ENCODE peak calls at places on chromosomes 5 and 9, in ten cellular contexts. C is A549, Z is fibroblast of lung, T is mucosa of descending colon, K is PC-3, S is aorta, W is tibial artery, H is iPS DF 6.9, X is pancreas, L is right atrium auricular region. Y is an unnamed sample. For H3K4me1, the result is how much of the 10 kb centered on the place peaks cover.

GRCh38 chr9:79976501-79977444 is 405.0 kb downstream of the TLE4 start:
- DNase-seq in C (no peak), Z (no peak), T (no peak), K (no peak), S (no peak), W (no peak), H (no peak), X (no peak), L (no peak), Y (no peak)

GRCh38 chr5:15757635-15758034 is 257.7 kb downstream of the FBXL7 start:
- DNase-seq in C (no peak), Z (no peak), T (no peak), K (no peak), S (no peak), W (no peak), H (no peak), X (no peak), L (no peak), Y (no peak)

GRCh38 chr5:138498381-138498780 is 33.1 kb downstream of the EGR1 start:
- DNase-seq in C (no peak), Z (no peak), T (no peak), K (no peak), S (no peak), W (no peak), H (no peak), X (no peak), L (no peak), Y (no peak)

GRCh38 chr5:109585012-109585599 is 104.6 kb upstream of the MAN2A1 start:
- DNase-seq in C (no peak), Z (peak), T (no peak), K (no peak), S (no peak), W (no peak), H (no peak), X (no peak), L (no peak), Y (no peak)

GRCh38 chr5:119515192-119515591 is 62.9 kb downstream of the HSD17B4 start:
- DNase-seq in C (no peak), Z (peak), T (no peak), K (peak), S (no peak), W (no peak), H (no peak), X (no peak), L (no peak), Y (no peak)

GRCh38 chr5:149938272-149938671 is 6.3 kb downstream of the PDE6A start:
- DNase-seq in C (peak), Z (peak), T (peak), K (peak), S (peak), W (no peak), H (no peak), X (no peak), L (no peak), Y (peak)

GRCh38 chr9:107557236-107557990 is 67.8 kb upstream of the KLF4 start:
- DNase-seq in C (no peak), Z (peak), T (no peak), K (peak), S (no peak), W (no peak), H (no peak), X (no peak), L (no peak), Y (no peak)

GRCh38 chr9:38421498-38422211 is 2.6 kb downstream of the IGFBPL1 start:
- DNase-seq in C (no peak), Z (no peak), T (no peak), K (no peak), S (no peak), W (peak), H (no peak), X (no peak), L (no peak), Y (no peak)

GRCh38 chr9:117957267-117957666 is 253.1 kb downstream of the TLR4 start:
- DNase-seq in C (no peak), Z (no peak), T (no peak), K (no peak), S (no peak), W (no peak), H (no peak), X (no peak), L (no peak), Y (peak)

GRCh38 chr9:120892748-120893584 is 16.0 kb upstream of the PHF19 start:
- DNase-seq in C (no peak), Z (peak), T (peak), K (peak), S (no peak), W (no peak), H (no peak), X (no peak), L (no peak), Y (no peak)

GRCh38 chr9:37602817-37603216 is 10.4 kb upstream of the TOMM5 start:
- DNase-seq in C (peak), Z (no peak), T (peak), K (peak), S (no peak), W (no peak), H (no peak), X (peak), L (no peak), Y (peak)

GRCh38 chr9:113682297-113682771 is 193.8 kb upstream of the ZNF618 start:
- DNase-seq in C (peak), Z (peak), T (peak), K (peak), S (peak), W (peak), H (peak), X (peak), L (peak), Y (peak)

GRCh38 chr9:93083592-93084470 is 12.2 kb upstream of the CARD19 start:
- DNase-seq in C (no peak), Z (no peak), T (no peak), K (no peak), S (peak), W (peak), H (no peak), X (no peak), L (no peak), Y (no peak)

GRCh38 chr5:125134216-125135081 is 388.0 kb upstream of the ZNF608 start:
- DNase-seq in C (peak), Z (peak), T (no peak), K (peak), S (no peak), W (no peak), H (no peak), X (no peak), L (no peak), Y (no peak)

GRCh38 chr9:70079364-70080103 is 35.9 kb downstream of the MAMDC2 start:
- DNase-seq in C (no peak), Z (no peak), T (peak), K (peak), S (no peak), W (no peak), H (no peak), X (peak), L (no peak), Y (no peak)

GRCh38 chr5:95331358-95331757 is 46.5 kb upstream of the MCTP1 start:
- DNase-seq in C (no peak), Z (no peak), T (no peak), K (peak), S (no peak), W (no peak), H (no peak), X (no peak), L (no peak), Y (no peak)

GRCh38 chr5:121108725-121109124 is 644.6 kb downstream of the PRR16 start:
- DNase-seq in C (no peak), Z (no peak), T (no peak), K (peak), S (no peak), W (no peak), H (no peak), X (no peak), L (no peak), Y (no peak)

GRCh38 chr9:130561056-130561455 is 18.3 kb upstream of the FUBP3 start:
- DNase-seq in C (no peak), Z (no peak), T (no peak), K (no peak), S (no peak), W (no peak), H (no peak), X (no peak), L (no peak), Y (peak)

GRCh38 chr5:73820321-73820720 is 194.3 kb downstream of the ARHGEF28 start:
- DNase-seq in C (no peak), Z (no peak), T (peak), K (peak), S (no peak), W (no peak), H (no peak), X (no peak), L (no peak), Y (no peak)

GRCh38 chr5:111755942-111756353 is 1.0 kb downstream of the NREP start:
- DNase-seq in C (no peak), Z (peak), T (no peak), K (peak), S (no peak), W (no peak), H (no peak), X (no peak), L (no peak), Y (no peak)

GRCh38 chr9:23556459-23556858 is 269.6 kb downstream of the ELAVL2 start:
- DNase-seq in C (no peak), Z (no peak), T (no peak), K (peak), S (no peak), W (no peak), H (no peak), X (no peak), L (no peak), Y (no peak)

GRCh38 chr5:16992444-16992843 is 56.4 kb upstream of the MYO10 start:
- DNase-seq in C (no peak), Z (peak), T (no peak), K (no peak), S (no peak), W (no peak), H (no peak), X (no peak), L (no peak), Y (no peak)

GRCh38 chr9:106799146-106799545 is 63.8 kb upstream of the ZNF462 start:
- DNase-seq in C (peak), Z (peak), T (no peak), K (peak), S (no peak), W (no peak), H (peak), X (no peak), L (no peak), Y (no peak)

GRCh38 chr9:124941689-124942561 is 1.0 kb upstream of the GOLGA1 start:
- DNase-seq in C (peak), Z (peak), T (peak), K (peak), S (peak), W (peak), H (no peak), X (peak), L (peak), Y (peak)

GRCh38 chr9:126160067-126160853 is 166.4 kb upstream of the MVB12B start:
- DNase-seq in C (no peak), Z (no peak), T (no peak), K (no peak), S (no peak), W (peak), H (no peak), X (no peak), L (no peak), Y (no peak)

GRCh38 chr5:139287890-139288635 is 5.5 kb upstream of the MATR3 start:
- DNase-seq in C (peak), Z (no peak), T (no peak), K (peak), S (no peak), W (no peak), H (no peak), X (no peak), L (no peak), Y (no peak)

GRCh38 chr9:3756071-3756470 is 230.3 kb upstream of the RFX3 start:
- DNase-seq in C (no peak), Z (peak), T (no peak), K (no peak), S (no peak), W (no peak), H (no peak), X (no peak), L (no peak), Y (no peak)

GRCh38 chr9:29456940-29457339 is 1883.7 kb upstream of the C9orf72 start:
- DNase-seq in C (no peak), Z (peak), T (no peak), K (peak), S (no peak), W (no peak), H (no peak), X (no peak), L (no peak), Y (no peak)

GRCh38 chr5:173823721-173824567 is 64.2 kb upstream of the CPEB4 start:
- DNase-seq in C (peak), Z (peak), T (peak), K (peak), S (no peak), W (peak), H (no peak), X (peak), L (no peak), Y (peak)

GRCh38 chr5:131163315-131164119 is 1.5 kb downstream of the HINT1 start:
- DNase-seq in C (peak), Z (peak), T (peak), K (peak), S (no peak), W (no peak), H (no peak), X (no peak), L (no peak), Y (no peak)

GRCh38 chr5:124056326-124057160 is 544.6 kb downstream of the CSNK1G3 start:
- DNase-seq in C (no peak), Z (peak), T (no peak), K (no peak), S (no peak), W (no peak), H (no peak), X (no peak), L (no peak), Y (no peak)
- H3K4me1 ChIP-seq in C (under half), Z (under half), T (under half), K (under half), S (under half), W (under half), H (under half), X (under half), L (under half), Y (under half)

DNA sequence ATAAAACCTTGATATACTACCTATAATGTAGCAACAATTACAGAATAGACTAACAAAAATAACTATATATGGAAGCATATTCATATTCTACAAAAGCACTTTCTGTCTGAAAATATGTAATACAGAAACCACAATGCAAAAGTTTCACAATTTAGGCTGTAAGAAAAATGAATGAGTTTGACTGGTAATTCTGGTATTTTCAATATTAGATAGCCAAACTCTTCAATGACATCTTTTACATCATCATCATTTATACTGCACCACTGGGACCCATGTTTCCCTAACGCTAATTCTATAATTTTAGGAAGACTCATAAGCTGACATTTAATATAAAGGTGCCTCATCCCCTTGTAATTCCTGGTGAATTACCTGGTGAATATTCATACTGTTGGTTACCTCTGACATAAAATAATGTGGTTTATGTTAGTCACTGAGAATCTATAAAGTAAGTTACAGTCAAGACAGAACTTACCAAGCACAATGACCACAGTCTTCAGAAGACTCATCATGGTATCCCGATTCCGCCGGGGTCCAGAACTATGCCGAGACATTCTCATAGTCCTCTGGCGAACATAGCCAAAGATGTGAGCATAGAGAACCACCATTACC is 97.2 kb downstream of the LPAR1 start:
- DNase-seq in C (no peak), Z (no peak), T (no peak), K (peak), S (no peak), W (no peak), H (no peak), X (no peak), L (no peak), Y (no peak)
- H3K4me1 ChIP-seq in C (under half), Z (under half), T (under half), K (half or more), S (under half), W (half or more), H (under half), X (under half), L (under half), Y (under half)

GRCh38 chr5:132498686-132499271 is 8.2 kb upstream of the IRF1 start:
- DNase-seq in C (no peak), Z (peak), T (no peak), K (peak), S (no peak), W (peak), H (no peak), X (no peak), L (peak), Y (peak)
- H3K4me1 ChIP-seq in C (under half), Z (under half), T (half or more), K (under half), S (under half), W (under half), H (under half), X (half or more), L (under half), Y (under half)

GRCh38 chr9:81685763-81686613 is 3.4 kb downstream of the TLE1 start:
- DNase-seq in C (peak), Z (peak), T (peak), K (peak), S (no peak), W (no peak), H (no peak), X (no peak), L (no peak), Y (peak)
- H3K4me1 ChIP-seq in C (under half), Z (under half), T (under half), K (under half), S (under half), W (half or more), H (under half), X (under half), L (under half), Y (under half)